ENCODE peak calls at places on chromosome 19, in eight cellular contexts. One of them, this sample, is unnamed.

GRCh38 chr19:16106121-16106520 is 5.6 kb upstream of the RAB8A start:
- DNase-seq in NAMALWA: no peak
- DNase-seq in stimulated activated CD8-positive, alpha-beta memory T cell treated with anti-CD3 and anti-CD28 coated beads, Interleukin-4, amount 100 ng/mL, for 4 hours: no peak
- DNase-seq in T1000: no peak
- DNase-seq in activated CD4-positive, CD25-positive, alpha-beta regulatory T cell: no peak
- DNase-seq in hepatic stellate cell: no peak
- DNase-seq in hippocampal formation: no peak
- DNase-seq in stimulated activated CD4-positive, alpha-beta T cell treated with anti-CD3 and anti-CD28 coated beads, TNF-alpha, amount 100 ng/mL, for 1 hour: no peak
- DNase-seq in this sample: no peak

GRCh38 chr19:3868770-3869456 is at the start of gene ZFR2:
- DNase-seq in NAMALWA: peak
- DNase-seq in stimulated activated CD8-positive, alpha-beta memory T cell treated with anti-CD3 and anti-CD28 coated beads, Interleukin-4, amount 100 ng/mL, for 4 hours: no peak
- DNase-seq in T1000: no peak
- DNase-seq in activated CD4-positive, CD25-positive, alpha-beta regulatory T cell: no peak
- DNase-seq in hepatic stellate cell: no peak
- DNase-seq in hippocampal formation: no peak
- DNase-seq in stimulated activated CD4-positive, alpha-beta T cell treated with anti-CD3 and anti-CD28 coated beads, TNF-alpha, amount 100 ng/mL, for 1 hour: no peak
- DNase-seq in this sample: no peak

GRCh38 chr19:33818426-33818825 is 21.8 kb downstream of the KCTD15 start:
- DNase-seq in NAMALWA: no peak
- DNase-seq in stimulated activated CD8-positive, alpha-beta memory T cell treated with anti-CD3 and anti-CD28 coated beads, Interleukin-4, amount 100 ng/mL, for 4 hours: no peak
- DNase-seq in T1000: no peak
- DNase-seq in activated CD4-positive, CD25-positive, alpha-beta regulatory T cell: no peak
- DNase-seq in hepatic stellate cell: no peak
- DNase-seq in hippocampal formation: no peak
- DNase-seq in stimulated activated CD4-positive, alpha-beta T cell treated with anti-CD3 and anti-CD28 coated beads, TNF-alpha, amount 100 ng/mL, for 1 hour: no peak
- DNase-seq in this sample: peak

GRCh38 chr19:13053238-13053637 is 49.4 kb downstream of the LYL1 start:
- DNase-seq in NAMALWA: no peak
- DNase-seq in stimulated activated CD8-positive, alpha-beta memory T cell treated with anti-CD3 and anti-CD28 coated beads, Interleukin-4, amount 100 ng/mL, for 4 hours: no peak
- DNase-seq in T1000: no peak
- DNase-seq in activated CD4-positive, CD25-positive, alpha-beta regulatory T cell: no peak
- DNase-seq in hepatic stellate cell: no peak
- DNase-seq in hippocampal formation: no peak
- DNase-seq in stimulated activated CD4-positive, alpha-beta T cell treated with anti-CD3 and anti-CD28 coated beads, TNF-alpha, amount 100 ng/mL, for 1 hour: no peak
- DNase-seq in this sample: no peak

GRCh38 chr19:38440592-38440991 is 7.1 kb downstream of the RYR1 start:
- DNase-seq in NAMALWA: no peak
- DNase-seq in stimulated activated CD8-positive, alpha-beta memory T cell treated with anti-CD3 and anti-CD28 coated beads, Interleukin-4, amount 100 ng/mL, for 4 hours: no peak
- DNase-seq in T1000: no peak
- DNase-seq in activated CD4-positive, CD25-positive, alpha-beta regulatory T cell: no peak
- DNase-seq in hepatic stellate cell: no peak
- DNase-seq in hippocampal formation: no peak
- DNase-seq in stimulated activated CD4-positive, alpha-beta T cell treated with anti-CD3 and anti-CD28 coated beads, TNF-alpha, amount 100 ng/mL, for 1 hour: no peak
- DNase-seq in this sample: no peak

GRCh38 chr19:3115411-3115810 is 20.4 kb upstream of the GNA15 start:
- DNase-seq in NAMALWA: no peak
- DNase-seq in stimulated activated CD8-positive, alpha-beta memory T cell treated with anti-CD3 and anti-CD28 coated beads, Interleukin-4, amount 100 ng/mL, for 4 hours: no peak
- DNase-seq in T1000: no peak
- DNase-seq in activated CD4-positive, CD25-positive, alpha-beta regulatory T cell: no peak
- DNase-seq in hepatic stellate cell: no peak
- DNase-seq in hippocampal formation: no peak
- DNase-seq in stimulated activated CD4-positive, alpha-beta T cell treated with anti-CD3 and anti-CD28 coated beads, TNF-alpha, amount 100 ng/mL, for 1 hour: no peak
- DNase-seq in this sample: no peak

GRCh38 chr19:56611288-56611687 is 16.2 kb downstream of the ZNF71 start:
- DNase-seq in NAMALWA: no peak
- DNase-seq in stimulated activated CD8-positive, alpha-beta memory T cell treated with anti-CD3 and anti-CD28 coated beads, Interleukin-4, amount 100 ng/mL, for 4 hours: no peak
- DNase-seq in T1000: no peak
- DNase-seq in activated CD4-positive, CD25-positive, alpha-beta regulatory T cell: no peak
- DNase-seq in hepatic stellate cell: no peak
- DNase-seq in hippocampal formation: no peak
- DNase-seq in stimulated activated CD4-positive, alpha-beta T cell treated with anti-CD3 and anti-CD28 coated beads, TNF-alpha, amount 100 ng/mL, for 1 hour: no peak
- DNase-seq in this sample: no peak

GRCh38 chr19:50203281-50204080 is at the start of gene MYH14:
- DNase-seq in NAMALWA: no peak
- DNase-seq in stimulated activated CD8-positive, alpha-beta memory T cell treated with anti-CD3 and anti-CD28 coated beads, Interleukin-4, amount 100 ng/mL, for 4 hours: no peak
- DNase-seq in T1000: no peak
- DNase-seq in activated CD4-positive, CD25-positive, alpha-beta regulatory T cell: no peak
- DNase-seq in hepatic stellate cell: peak
- DNase-seq in hippocampal formation: peak
- DNase-seq in stimulated activated CD4-positive, alpha-beta T cell treated with anti-CD3 and anti-CD28 coated beads, TNF-alpha, amount 100 ng/mL, for 1 hour: no peak
- DNase-seq in this sample: peak

GRCh38 chr19:34480491-34480890 is 1.1 kb upstream of the WTIP start:
- DNase-seq in NAMALWA: no peak
- DNase-seq in stimulated activated CD8-positive, alpha-beta memory T cell treated with anti-CD3 and anti-CD28 coated beads, Interleukin-4, amount 100 ng/mL, for 4 hours: no peak
- DNase-seq in T1000: no peak
- DNase-seq in activated CD4-positive, CD25-positive, alpha-beta regulatory T cell: no peak
- DNase-seq in hepatic stellate cell: no peak
- DNase-seq in hippocampal formation: no peak
- DNase-seq in stimulated activated CD4-positive, alpha-beta T cell treated with anti-CD3 and anti-CD28 coated beads, TNF-alpha, amount 100 ng/mL, for 1 hour: no peak
- DNase-seq in this sample: no peak

GRCh38 chr19:29401712-29402421 is 123.9 kb upstream of the VSTM2B start:
- DNase-seq in NAMALWA: no peak
- DNase-seq in stimulated activated CD8-positive, alpha-beta memory T cell treated with anti-CD3 and anti-CD28 coated beads, Interleukin-4, amount 100 ng/mL, for 4 hours: no peak
- DNase-seq in T1000: no peak
- DNase-seq in activated CD4-positive, CD25-positive, alpha-beta regulatory T cell: no peak
- DNase-seq in hepatic stellate cell: no peak
- DNase-seq in hippocampal formation: no peak
- DNase-seq in stimulated activated CD4-positive, alpha-beta T cell treated with anti-CD3 and anti-CD28 coated beads, TNF-alpha, amount 100 ng/mL, for 1 hour: no peak
- DNase-seq in this sample: no peak

This sample was measured in dorsolateral prefrontal cortex.